ENCODE peak calls at places on chromosomes 5 and 9, in nine cellular contexts. K, V, U, A, X, M, T, B and C are unnamed samples.

GRCh38 chr9:103617046-103617445 is 477.1 kb upstream of the SMC2 start:
- DNase-seq in K (no peak), M (no peak), T (no peak), A (no peak), V (no peak), B (no peak), U (no peak), X (no peak), C (no peak)

GRCh38 chr9:112642126-112642525 is 75.8 kb downstream of the INIP start:
- DNase-seq in X (no peak), A (no peak), U (no peak), V (no peak), K (no peak), M (no peak), T (no peak), B (peak; percentile 47), C (no peak)

GRCh38 chr5:55062039-55062779 is 38.2 kb downstream of the GZMK start:
- DNase-seq in M (peak; percentile 6), B (no peak), X (no peak), K (no peak), U (no peak), A (no peak), V (no peak), T (peak; percentile 45), C (no peak)

GRCh38 chr5:89606901-89607554 is 724.0 kb upstream of the MEF2C start:
- DNase-seq in A (no peak), V (no peak), B (no peak), T (no peak), M (no peak), U (no peak), X (no peak), K (peak; percentile 3), C (no peak)

GRCh38 chr9:132575811-132576210 is 6.6 kb upstream of the BARHL1 start:
- DNase-seq in U (no peak), M (no peak), V (no peak), B (no peak), A (no peak), T (no peak), X (no peak), K (no peak), C (no peak)

GRCh38 chr9:108889649-108890067 is 27.6 kb downstream of the ACTL7A start:
- DNase-seq in V (no peak), X (peak; percentile 58), U (no peak), M (no peak), K (no peak), T (no peak), A (no peak), B (no peak), C (peak; percentile 48)

GRCh38 chr5:181223041-181223728 is at the start of gene TRIM41:
- DNase-seq in K (peak; percentile 93), B (peak; percentile 100), V (peak; percentile 95), A (peak; percentile 99), U (peak; percentile 100), M (peak; percentile 94), X (peak; percentile 99), T (peak; percentile 98), C (peak; percentile 92)

GRCh38 chr9:138015021-138015829 is 137.6 kb downstream of the CACNA1B start:
- DNase-seq in A (no peak), T (no peak), U (no peak), B (no peak), V (no peak), X (no peak), M (no peak), K (no peak), C (no peak)

GRCh38 chr9:91102269-91102668 is 259.4 kb downstream of the AUH start:
- DNase-seq in V (no peak), B (no peak), X (no peak), M (no peak), T (no peak), U (no peak), K (no peak), A (no peak), C (peak; percentile 16)

GRCh38 chr5:170631471-170632195 is 127.8 kb downstream of the KCNIP1 start:
- DNase-seq in B (peak; percentile 35), T (no peak), M (no peak), X (peak; percentile 35), U (peak; percentile 68), K (no peak), V (peak; percentile 50), A (no peak), C (no peak)

GRCh38 chr9:98415782-98416181 is 160.3 kb upstream of the TBC1D2 start:
- DNase-seq in M (no peak), A (no peak), T (no peak), V (no peak), X (no peak), U (no peak), B (no peak), K (no peak), C (no peak)

GRCh38 chr5:80408475-80408875 is 611 bp downstream of the ZFYVE16 start:
- DNase-seq in A (no peak), V (peak; percentile 86), B (peak; percentile 76), X (peak; percentile 61), M (peak; percentile 43), K (no peak), T (no peak), U (peak; percentile 85), C (peak; percentile 34)

GRCh38 chr9:124218438-124219289 is 39.1 kb upstream of the NEK6 start:
- DNase-seq in A (no peak), X (peak; percentile 47), T (no peak), M (no peak), V (no peak), B (peak; percentile 61), U (peak; percentile 74), K (no peak), C (peak; percentile 67)

GRCh38 chr9:109815366-109815947 is 35.5 kb downstream of the PALM2AKAP2 start:
- DNase-seq in A (no peak), K (no peak), T (no peak), V (no peak), X (peak; percentile 78), U (no peak), B (no peak), M (no peak), C (peak; percentile 38)

GRCh38 chr9:127698386-127698785 is 8.4 kb upstream of the CFAP157 start:
- DNase-seq in X (no peak), K (no peak), M (no peak), B (no peak), A (no peak), T (no peak), U (no peak), V (no peak), C (no peak)

GRCh38 chr9:127700594-127701255 is 6.1 kb upstream of the CFAP157 start:
- DNase-seq in A (no peak), V (no peak), B (no peak), M (no peak), K (no peak), T (no peak), X (no peak), U (no peak), C (no peak)

GRCh38 chr9:127700140-127700539 is 6.6 kb upstream of the CFAP157 start:
- DNase-seq in X (no peak), M (no peak), V (no peak), T (no peak), U (no peak), B (no peak), K (no peak), A (no peak), C (no peak)

GRCh38 chr9:127697575-127697974 is 9.2 kb upstream of the CFAP157 start:
- DNase-seq in X (no peak), V (no peak), B (no peak), T (no peak), A (no peak), K (no peak), U (no peak), M (no peak), C (no peak)

GRCh38 chr9:127698985-127699670 is 7.7 kb upstream of the CFAP157 start:
- DNase-seq in B (peak; percentile 98), A (peak; percentile 99), X (peak; percentile 97), U (peak; percentile 99), T (peak; percentile 84), V (no peak), K (peak; percentile 95), M (peak; percentile 80), C (peak; percentile 93)
- H3K4me3 ChIP-seq in B (peak overlapping the region; percentile 28), A (peak overlapping the region; percentile 49), X (peak overlapping the region; percentile 31), U (peak overlapping the region; percentile 36), T (peak overlapping the region; percentile 65), V (no peak overlapping the region), K (peak overlapping the region; percentile 56), M (peak overlapping the region; percentile 59), C (peak overlapping the region; percentile 35)

GRCh38 chr5:156865427-156865826 is 15.3 kb downstream of the PPP1R2B start:
- DNase-seq in X (no peak), A (no peak), K (no peak), B (no peak), U (no peak), M (no peak), T (no peak), V (no peak), C (no peak)
- H3K36me3 ChIP-seq in X (no peaks in the 10 kb centered on the region), A (no peaks in the 10 kb centered on the region), K (no peaks in the 10 kb centered on the region), B (no peaks in the 10 kb centered on the region), U (no peaks in the 10 kb centered on the region), M (no peaks in the 10 kb centered on the region), T (no peaks in the 10 kb centered on the region), V (no peaks in the 10 kb centered on the region), C (no peaks in the 10 kb centered on the region)

DNA sequence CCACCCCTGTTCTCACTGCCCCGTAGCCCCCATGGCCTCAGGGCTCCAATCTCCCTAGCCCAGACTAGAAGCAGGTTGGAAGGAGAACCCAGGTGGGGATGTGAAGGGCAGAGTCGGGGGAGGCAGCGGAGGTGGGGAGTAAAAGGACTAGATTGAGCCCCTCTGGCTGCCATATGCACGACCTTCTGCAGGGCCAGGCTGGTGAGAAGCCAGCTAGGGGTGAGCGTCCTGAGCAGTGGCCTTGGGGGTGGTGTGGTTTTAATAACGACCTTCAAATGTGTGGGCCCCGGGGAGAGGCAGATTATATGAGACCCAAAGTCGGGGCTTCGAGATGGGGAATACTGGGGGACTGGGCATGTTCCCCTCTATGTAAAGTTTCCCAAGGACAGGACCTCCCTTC is 139.5 kb downstream of the C9orf50 start:
- DNase-seq in T (no peak), V (no peak), K (no peak), U (no peak), A (no peak), M (no peak), B (no peak), X (no peak), C (no peak)
- H3K4me3 ChIP-seq in T (no peak overlapping the region), V (peak overlapping the region; percentile 56), K (no peak overlapping the region), U (peak overlapping the region; percentile 61), A (no peak overlapping the region), M (no peak overlapping the region), B (peak overlapping the region; percentile 72), X (no peak overlapping the region), C (no peak overlapping the region)

GRCh38 chr9:89359018-89359417 is 40.7 kb downstream of the SECISBP2 start:
- DNase-seq in U (no peak), X (peak; percentile 6), K (no peak), M (no peak), V (peak; percentile 61), A (no peak), T (no peak), B (no peak), C (no peak)

GRCh38 chr9:89359636-89360315 is 41.5 kb downstream of the SECISBP2 start:
- DNase-seq in X (peak; percentile 4), U (no peak), B (no peak), M (no peak), A (no peak), T (no peak), K (no peak), V (no peak), C (no peak)

GRCh38 chr9:89356782-89357181 is 38.5 kb downstream of the SECISBP2 start:
- DNase-seq in K (no peak), A (no peak), M (no peak), B (no peak), U (no peak), T (no peak), X (no peak), V (no peak), C (no peak)

GRCh38 chr9:89357331-89358197 is 39.3 kb downstream of the SECISBP2 start:
- DNase-seq in A (no peak), V (no peak), T (no peak), B (no peak), U (no peak), M (no peak), K (no peak), X (no peak), C (no peak)

GRCh38 chr9:89358376-89358775 is 40.1 kb downstream of the SECISBP2 start:
- DNase-seq in A (no peak), X (no peak), U (no peak), V (no peak), K (no peak), B (no peak), T (no peak), M (no peak), C (no peak)
- H3K36me3 ChIP-seq in A (peaks cover 94% of the 10 kb centered on the region), X (peaks cover 12% of the 10 kb centered on the region), U (peaks cover 66% of the 10 kb centered on the region), V (peaks cover 63% of the 10 kb centered on the region), K (peaks cover 94% of the 10 kb centered on the region), B (no peaks in the 10 kb centered on the region), T (peaks cover 87% of the 10 kb centered on the region), M (peaks cover 92% of the 10 kb centered on the region), C (peaks cover 31% of the 10 kb centered on the region)